ENCODE peak calls at places on chromosomes 12 and 14, in seven cellular contexts. K is IMR-90, Z is H1, E is H9, V is trophoblast cell, M is mesendoderm, X is mesenchymal stem cell. R is an unnamed sample.

GRCh38 chr12:34404377-34405285 is 382.3 kb downstream of the ALG10 start:
- DNase-seq in X (no peak), Z (no peak), E (peak; percentile 15), V (no peak), K (no peak), M (no peak), R (no peak)

GRCh38 chr12:109228664-109229063 is 80.4 kb downstream of the FOXN4 start:
- DNase-seq in X (no peak), K (no peak), Z (no peak), M (no peak), V (no peak), E (no peak), R (no peak)

GRCh38 chr12:108849653-108850052 is 7.7 kb downstream of the SSH1 start:
- DNase-seq in Z (no peak), K (no peak), E (no peak), M (no peak), X (no peak), V (no peak), R (no peak)

GRCh38 chr12:91854725-91855124 is 290.9 kb downstream of the BTG1 start:
- DNase-seq in M (no peak), Z (no peak), K (peak; percentile 40), V (no peak), E (no peak), X (peak; percentile 24), R (no peak)

GRCh38 chr14:55899531-55899930 is 218.7 kb upstream of the PELI2 start:
- DNase-seq in K (peak; percentile 68), V (no peak), X (no peak), M (no peak), E (no peak), Z (no peak), R (no peak)

GRCh38 chr12:115149685-115150378 is 465.9 kb upstream of the TBX3 start:
- DNase-seq in E (no peak), Z (no peak), X (peak; percentile 84), V (no peak), K (peak; percentile 99), M (no peak), R (no peak)

GRCh38 chr14:73789996-73790581 is 61.5 kb upstream of the PTGR2 start:
- DNase-seq in E (no peak), X (peak; percentile 89), Z (no peak), K (peak; percentile 97), V (no peak), M (no peak), R (no peak)

GRCh38 chr12:118402251-118402650 is 25.9 kb downstream of the SUDS3 start:
- DNase-seq in V (no peak), X (peak; percentile 60), Z (no peak), E (no peak), K (peak; percentile 93), M (no peak), R (no peak)

GRCh38 chr14:88195676-88196075 is 127.4 kb downstream of the KCNK10 start:
- DNase-seq in X (no peak), V (no peak), K (no peak), Z (no peak), E (peak; percentile 36), M (peak; percentile 80), R (peak; percentile 35)

DNA sequence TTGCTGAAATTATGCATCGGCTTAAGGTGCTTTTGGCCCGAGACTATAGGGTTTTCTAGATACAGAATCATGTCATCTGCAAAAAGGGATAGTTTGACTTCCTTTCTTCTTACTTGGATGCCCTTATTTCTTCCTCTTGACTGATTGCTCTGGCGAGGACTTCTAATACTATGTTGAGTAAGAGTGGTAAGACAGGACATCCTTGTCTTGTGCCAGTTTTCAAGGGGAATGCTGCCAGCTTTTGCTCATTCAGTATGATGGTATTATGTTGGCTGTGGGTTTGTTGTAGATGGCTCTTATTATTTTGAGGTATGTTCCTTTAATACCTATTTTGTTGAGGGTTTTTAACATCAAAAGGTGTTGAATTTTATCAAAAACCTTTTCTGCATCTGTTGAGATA is 8.3 kb downstream of the BMAL2 start:
- DNase-seq in X (no peak), E (no peak), V (no peak), K (no peak), Z (no peak), M (no peak), R (no peak)
- H2AK5ac ChIP-seq in X (no peak overlapping the region), E (no peak overlapping the region), V (no peak overlapping the region), K (no peak overlapping the region), Z (no peak overlapping the region), M (no peak overlapping the region), R (no peak overlapping the region)

GRCh38 chr14:92463141-92463540 is 50.4 kb upstream of the RIN3 start:
- DNase-seq in Z (no peak), X (no peak), M (no peak), E (no peak), K (no peak), V (no peak), R (no peak)

GRCh38 chr14:92464156-92464555 is 49.4 kb upstream of the RIN3 start:
- DNase-seq in V (no peak), K (no peak), Z (no peak), M (no peak), X (no peak), E (no peak), R (no peak)

GRCh38 chr14:92465353-92466067 is 48.1 kb upstream of the RIN3 start:
- DNase-seq in E (peak; percentile 27), Z (no peak), X (no peak), V (no peak), M (no peak), K (no peak), R (no peak)

GRCh38 chr14:92464716-92465115 is 48.9 kb upstream of the RIN3 start:
- DNase-seq in V (no peak), K (no peak), Z (no peak), M (no peak), X (no peak), E (no peak), R (no peak)

GRCh38 chr14:92466068-92466458 is 47.5 kb upstream of the RIN3 start:
- DNase-seq in K (no peak), Z (no peak), X (no peak), V (no peak), E (no peak), M (no peak), R (no peak)
- H2AK5ac ChIP-seq in K (no peak overlapping the region), Z (no peak overlapping the region), X (no peak overlapping the region), V (no peak overlapping the region), E (no peak overlapping the region), M (no peak overlapping the region), R (no peak overlapping the region)

DNA sequence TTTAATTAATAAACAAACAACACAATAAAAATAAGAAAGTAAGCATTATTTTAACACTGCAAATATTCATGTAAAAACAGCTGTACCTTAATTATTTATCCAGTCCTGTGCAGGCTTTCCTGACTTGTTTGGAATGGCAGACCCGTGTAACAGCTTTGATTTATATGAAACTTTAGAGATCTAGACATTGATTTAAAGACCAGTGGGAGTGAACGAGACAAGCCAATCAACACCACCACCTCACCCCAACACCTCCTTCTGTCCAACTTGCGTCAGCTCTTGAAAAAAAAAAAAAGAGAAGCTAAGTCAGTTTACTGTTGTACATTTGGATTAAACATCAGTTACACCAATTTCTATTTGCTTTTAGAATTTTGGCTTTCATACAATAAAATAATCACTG is 22.3 kb downstream of the SLC38A4 start:
- DNase-seq in V (no peak), E (no peak), Z (no peak), X (no peak), M (no peak), K (no peak), R (no peak)
- H2AK5ac ChIP-seq in V (no peak overlapping the region), E (no peak overlapping the region), Z (no peak overlapping the region), X (no peak overlapping the region), M (no peak overlapping the region), K (no peak overlapping the region), R (no peak overlapping the region)

GRCh38 chr12:12821975-12822374 is 8.8 kb downstream of the DDX47 start:
- DNase-seq in V (peak; percentile 18), M (no peak), Z (no peak), X (no peak), K (no peak), E (no peak), R (no peak)

GRCh38 chr12:12822886-12823285 is 9.7 kb downstream of the DDX47 start:
- DNase-seq in X (no peak), Z (no peak), K (peak; percentile 47), M (no peak), V (no peak), E (no peak), R (no peak)

GRCh38 chr12:12823811-12824210 is 10.7 kb downstream of the DDX47 start:
- DNase-seq in E (no peak), X (no peak), K (no peak), V (peak; percentile 45), Z (no peak), M (no peak), R (no peak)

GRCh38 chr12:12819752-12820311 is 6.7 kb downstream of the DDX47 start:
- DNase-seq in X (peak; percentile 90), K (peak; percentile 96), V (peak; percentile 90), E (no peak), Z (no peak), M (peak; percentile 96), R (no peak)

GRCh38 chr12:12823308-12823707 is 10.2 kb downstream of the DDX47 start:
- DNase-seq in Z (no peak), V (peak; percentile 94), X (no peak), M (peak; percentile 92), K (peak; percentile 89), E (no peak), R (no peak)
- H2AK5ac ChIP-seq in Z (no peak overlapping the region), V (no peak overlapping the region), X (peak overlapping the region; percentile 90), M (no peak overlapping the region), K (peak overlapping the region; percentile 81), E (no peak overlapping the region), R (no peak overlapping the region)